ENCODE peak calls at places on chromosomes 3 and 15, in ten cellular contexts. X is AG04450, V is mucosa of descending colon, T is right atrium auricular region, G is HepG2, M is GM12865, R is stomach, A is Caco-2, Z is HCT116, K is colonic mucosa. I is an unnamed sample.

GRCh38 chr3:179801831-179802230 is 149.0 kb downstream of the USP13 start:
- DNase-seq in T (no peak), V (no peak), G (no peak), K (no peak), X (no peak), R (no peak), A (no peak), Z (no peak), M (no peak), I (no peak)

GRCh38 chr3:128971421-128971820 is 22.5 kb downstream of the CFAP92 start:
- DNase-seq in M (no peak), X (no peak), A (no peak), Z (no peak), K (peak; percentile 41), V (no peak), T (peak; percentile 72), R (no peak), G (no peak), I (no peak)

GRCh38 chr15:51757463-51757862 is 6.1 kb downstream of the TMOD2 start:
- DNase-seq in X (no peak), Z (no peak), M (no peak), R (no peak), A (no peak), T (no peak), V (no peak), G (no peak), K (no peak), I (no peak)

GRCh38 chr15:100596792-100597191 is 5.2 kb downstream of the LINS1 start:
- DNase-seq in T (no peak), V (peak; percentile 62), X (no peak), R (peak; percentile 26), Z (no peak), A (no peak), G (no peak), M (peak; percentile 91), K (peak; percentile 29), I (no peak)

GRCh38 chr3:11513817-11514135 is 129.9 kb downstream of the VGLL4 start:
- DNase-seq in M (no peak), T (no peak), X (no peak), R (no peak), K (no peak), G (no peak), Z (no peak), A (no peak), V (no peak), I (no peak)

GRCh38 chr3:159257954-159258353 is 456.1 kb downstream of the MFSD1 start:
- DNase-seq in A (no peak), K (no peak), G (no peak), Z (no peak), X (no peak), V (no peak), T (no peak), M (no peak), R (no peak), I (no peak)

GRCh38 chr3:123297627-123297899 is 95.8 kb downstream of the SEC22A start:
- DNase-seq in M (no peak), V (no peak), T (no peak), X (no peak), R (no peak), G (no peak), K (no peak), A (no peak), Z (no peak), I (no peak)

GRCh38 chr3:182909318-182910040 is 70.9 kb downstream of the DCUN1D1 start:
- DNase-seq in T (no peak), M (no peak), R (no peak), K (no peak), V (no peak), G (no peak), A (no peak), Z (no peak), X (no peak), I (peak; percentile 6)

GRCh38 chr3:58874795-58875194 is 175.0 kb downstream of the CFAP20DC start:
- DNase-seq in R (no peak), Z (peak; percentile 64), G (no peak), T (no peak), M (peak; percentile 69), A (no peak), V (no peak), K (no peak), X (no peak), I (no peak)

GRCh38 chr3:14505803-14506500 is 34.2 kb downstream of the GRIP2 start:
- DNase-seq in G (no peak), K (no peak), M (no peak), Z (no peak), V (no peak), T (no peak), R (no peak), X (no peak), A (peak; percentile 22), I (no peak)

GRCh38 chr15:71752604-71753289 is 57.6 kb upstream of the NR2E3 start:
- DNase-seq in V (no peak), T (no peak), G (peak; percentile 44), Z (peak; percentile 65), M (peak; percentile 60), R (no peak), K (peak; percentile 83), X (peak; percentile 46), A (peak; percentile 61), I (peak; percentile 99)

GRCh38 chr3:54034971-54035370 is 87.4 kb upstream of the CACNA2D3 start:
- DNase-seq in X (no peak), G (no peak), Z (no peak), T (no peak), K (no peak), A (no peak), V (no peak), R (no peak), M (no peak), I (no peak)

GRCh38 chr3:113867506-113867905 is 28.9 kb downstream of the GRAMD1C start:
- DNase-seq in G (no peak), M (no peak), T (no peak), A (no peak), X (peak; percentile 18), V (no peak), Z (peak; percentile 7), R (no peak), K (no peak), I (no peak)

GRCh38 chr15:51576911-51577500 is 45.6 kb downstream of the DMXL2 start:
- DNase-seq in V (no peak), M (no peak), X (no peak), R (no peak), A (no peak), Z (no peak), K (no peak), G (no peak), T (no peak), I (peak; percentile 6)

GRCh38 chr15:43510230-43511011 is 7.0 kb upstream of the MAP1A start:
- DNase-seq in X (peak; percentile 96), M (peak; percentile 99), A (peak; percentile 98), G (peak; percentile 97), V (peak; percentile 99), T (peak; percentile 99), Z (peak; percentile 93), K (peak; percentile 98), R (peak; percentile 99), I (peak; percentile 94)
- TF ChIP-seq CTCF in X (peak; percentile 45), M (peak; percentile 9), A (peak; percentile 5), G (peak; percentile 20), V (no peak), T (peak; percentile 33), Z (no peak), K (no peak), R (no peak), I (peak; percentile 43)

GRCh38 chr3:8443829-8444791 is 57.5 kb upstream of the LMCD1 start:
- DNase-seq in R (peak; percentile 94), X (peak; percentile 96), A (peak; percentile 98), G (peak; percentile 99), K (peak; percentile 92), M (peak; percentile 28), T (peak; percentile 94), V (peak; percentile 90), Z (peak; percentile 63), I (peak; percentile 96)
- H3K4me3 ChIP-seq in R (no peak overlapping the region), X (peak overlapping the region; percentile 35), A (no peak overlapping the region), G (peak overlapping the region; percentile 33), K (no peak overlapping the region), M (no peak overlapping the region), T (no peak overlapping the region), V (no peak overlapping the region), Z (no peak overlapping the region), I (no peak overlapping the region)

GRCh38 chr3:25002052-25002451 is 426.0 kb upstream of the RARB start:
- DNase-seq in T (no peak), Z (no peak), K (no peak), X (no peak), A (no peak), V (no peak), G (no peak), M (no peak), R (no peak), I (no peak)
- TF ChIP-seq CTCF in T (no peak), Z (no peak), K (no peak), X (no peak), A (no peak), V (no peak), G (no peak), M (no peak), R (no peak), I (no peak)

DNA sequence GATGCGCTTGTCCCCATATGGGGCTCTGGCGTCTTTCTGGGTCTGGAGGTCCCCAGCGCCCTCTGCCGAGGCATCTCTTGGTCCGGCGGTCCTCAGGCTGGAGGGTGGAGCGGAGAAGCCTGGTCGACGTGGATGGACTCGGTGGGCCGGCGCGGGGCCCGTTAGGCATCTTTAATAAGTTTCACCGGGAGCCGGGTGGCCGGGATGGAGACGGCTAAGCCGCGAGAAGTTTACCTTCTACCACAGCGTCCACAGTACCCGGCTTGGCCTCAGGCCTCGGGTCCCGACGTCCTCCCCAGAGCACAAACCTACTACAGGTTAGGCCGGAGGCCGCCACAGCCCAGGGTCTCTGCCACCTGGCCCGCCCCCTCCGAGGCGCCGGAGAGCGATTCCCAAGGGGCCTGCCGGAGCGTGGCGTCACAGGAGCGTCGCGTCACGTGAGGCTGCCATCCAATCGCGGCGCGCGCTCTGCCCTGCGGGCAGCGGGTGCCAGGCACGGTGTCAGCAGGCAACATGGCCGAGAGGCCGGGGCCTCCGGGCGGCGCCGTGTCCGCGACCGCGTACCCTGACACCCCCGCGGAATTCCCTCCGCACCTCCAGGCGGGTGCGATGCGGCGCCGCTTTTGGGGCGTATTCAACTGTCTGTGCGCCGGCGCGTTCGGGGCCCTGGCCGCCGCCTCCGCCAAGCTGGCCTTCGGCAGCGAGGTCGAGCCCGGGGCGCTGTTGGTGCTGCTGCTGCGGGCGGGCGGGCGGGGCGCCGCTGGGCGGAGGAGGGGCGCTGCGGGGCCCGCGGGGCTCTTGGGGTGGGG is at the start of gene TMEM42:
- DNase-seq in V (peak; percentile 92), T (peak; percentile 89), X (peak; percentile 79), M (peak; percentile 95), K (peak; percentile 90), G (peak; percentile 74), R (peak; percentile 91), A (peak; percentile 89), Z (peak; percentile 78), I (peak; percentile 70)
- H3K4me3 ChIP-seq in V (peak within 1 kb of the TSS; percentile 51), T (peak within 1 kb of the TSS; percentile 70), X (peak within 1 kb of the TSS; percentile 78), M (peak within 1 kb of the TSS; percentile 83), K (peak within 1 kb of the TSS; percentile 60), G (peak within 1 kb of the TSS; percentile 64), R (peak within 1 kb of the TSS; percentile 57), A (peak within 1 kb of the TSS; percentile 90), Z (peak within 1 kb of the TSS; percentile 62), I (peak within 1 kb of the TSS; percentile 64)

GRCh38 chr15:82851981-82852511 is 42.6 kb downstream of the WHAMM start:
- DNase-seq in X (no peak), K (no peak), M (no peak), G (no peak), T (peak; percentile 16), V (no peak), R (peak; percentile 16), Z (no peak), A (no peak), I (peak; percentile 91)
- TF ChIP-seq CTCF in X (no peak), K (no peak), M (no peak), G (no peak), T (no peak), V (no peak), R (no peak), Z (no peak), A (no peak), I (no peak)

GRCh38 chr3:10321630-10322354 is 880 bp upstream of the SEC13 start:
- DNase-seq in K (no peak), A (no peak), R (no peak), M (no peak), T (no peak), Z (no peak), G (no peak), V (no peak), X (no peak), I (no peak)
- H3K4me3 ChIP-seq in K (no peak overlapping the region), A (no peak overlapping the region), R (peak overlapping the region; percentile 92), M (no peak overlapping the region), T (no peak overlapping the region), Z (no peak overlapping the region), G (no peak overlapping the region), V (no peak overlapping the region), X (no peak overlapping the region), I (peak overlapping the region; percentile 100)

I was measured in astrocyte of the cerebellum.